ENCODE peak calls at places on chromosomes 6 and 20, in four cellular contexts. W is K562, Y is IMR-90, B is GM12878. A is an unnamed sample.

GRCh38 chr6:79030511-79030910 is 47.5 kb downstream of the PHIP start:
- DNase-seq in W (no peak), Y (peak), B (no peak), A (no peak)

GRCh38 chr6:11126876-11127275 is 15.4 kb upstream of the ERVFRD-1 start:
- DNase-seq in W (no peak), Y (peak), B (no peak), A (no peak)

GRCh38 chr6:28766426-28766825 is 157.4 kb downstream of the TRIM27 start:
- DNase-seq in W (no peak), Y (no peak), B (no peak), A (no peak)

GRCh38 chr20:50348118-50348517 is 157.5 kb downstream of the CEBPB start:
- DNase-seq in W (no peak), Y (no peak), B (no peak), A (no peak)

GRCh38 chr6:43739642-43740091 is 30.3 kb upstream of the VEGFA start:
- DNase-seq in W (peak), Y (no peak), B (no peak), A (no peak)

GRCh38 chr20:26163890-26164289 is 467.2 kb upstream of the ZNF337 start:
- DNase-seq in W (no peak), Y (peak), B (no peak), A (peak)

GRCh38 chr6:41818271-41819054 is 31.0 kb downstream of the TOMM6 start:
- DNase-seq in W (peak), Y (peak), B (no peak), A (peak)

GRCh38 chr20:19973920-19974620 is 43.1 kb upstream of the NAA20 start:
- DNase-seq in W (no peak), Y (peak), B (no peak), A (peak)

GRCh38 chr20:57851025-57851682 is 141.3 kb upstream of the PMEPA1 start:
- DNase-seq in W (no peak), Y (no peak), B (no peak), A (no peak)

GRCh38 chr20:20079102-20079784 is 26.9 kb downstream of the CFAP61 start:
- DNase-seq in W (no peak), Y (no peak), B (no peak), A (no peak)

DNA sequence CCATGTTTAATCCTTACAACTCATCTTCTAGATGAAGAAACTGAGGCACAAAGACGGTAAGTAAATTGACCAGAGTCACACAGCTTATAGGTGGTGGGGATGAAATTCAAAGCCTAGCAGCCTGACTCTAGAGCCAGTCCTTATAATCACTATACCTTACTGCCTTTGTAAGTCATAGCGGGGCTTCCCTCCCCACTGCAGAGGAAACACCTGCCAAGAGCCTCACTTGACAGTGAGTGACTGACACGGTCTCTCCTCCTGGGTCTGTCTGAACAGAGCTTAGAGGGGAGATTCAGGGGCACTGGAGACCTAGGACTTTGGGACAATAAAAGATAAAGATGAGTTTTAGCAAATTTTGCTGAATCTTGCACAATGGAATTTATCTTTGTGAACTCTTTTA is 12.8 kb downstream of the SUN5 start:
- DNase-seq in W (no peak), Y (no peak), B (no peak), A (no peak)
- H3K4me3 ChIP-seq in W (no peak), Y (no peak), B (no peak), A (no peak)

GRCh38 chr20:41329435-41330342 is 10.9 kb upstream of the LPIN3 start:
- DNase-seq in W (no peak), Y (peak), B (no peak), A (peak)
- TF ChIP-seq FOS in W (no peak), Y (peak), B (no peak), A (peak)

GRCh38 chr6:39228111-39228971 is 934 bp downstream of the KCNK5 start:
- DNase-seq in W (no peak), Y (no peak), B (no peak), A (no peak)

GRCh38 chr6:39233333-39233732 is 4.1 kb upstream of the KCNK5 start:
- DNase-seq in W (no peak), Y (no peak), B (no peak), A (no peak)

GRCh38 chr6:39231844-39232243 is 2.6 kb upstream of the KCNK5 start:
- DNase-seq in W (peak), Y (no peak), B (no peak), A (no peak)

GRCh38 chr6:39228992-39229767 is at the start of gene KCNK5:
- DNase-seq in W (peak), Y (peak), B (no peak), A (peak)

GRCh38 chr6:39231386-39231785 is 2.1 kb upstream of the KCNK5 start:
- DNase-seq in W (no peak), Y (no peak), B (no peak), A (no peak)
- H3K4me3 ChIP-seq in W (no peak), Y (no peak), B (no peak), A (no peak)

GRCh38 chr6:156825475-156825874 is 48.3 kb downstream of the ARID1B start:
- DNase-seq in W (no peak), Y (no peak), B (no peak), A (peak)

GRCh38 chr6:156826290-156826955 is 49.2 kb downstream of the ARID1B start:
- DNase-seq in W (no peak), Y (no peak), B (no peak), A (no peak)

GRCh38 chr6:156830126-156830525 is 52.9 kb downstream of the ARID1B start:
- DNase-seq in W (no peak), Y (no peak), B (no peak), A (no peak)

GRCh38 chr6:156827382-156827781 is 50.2 kb downstream of the ARID1B start:
- DNase-seq in W (no peak), Y (no peak), B (no peak), A (no peak)

DNA sequence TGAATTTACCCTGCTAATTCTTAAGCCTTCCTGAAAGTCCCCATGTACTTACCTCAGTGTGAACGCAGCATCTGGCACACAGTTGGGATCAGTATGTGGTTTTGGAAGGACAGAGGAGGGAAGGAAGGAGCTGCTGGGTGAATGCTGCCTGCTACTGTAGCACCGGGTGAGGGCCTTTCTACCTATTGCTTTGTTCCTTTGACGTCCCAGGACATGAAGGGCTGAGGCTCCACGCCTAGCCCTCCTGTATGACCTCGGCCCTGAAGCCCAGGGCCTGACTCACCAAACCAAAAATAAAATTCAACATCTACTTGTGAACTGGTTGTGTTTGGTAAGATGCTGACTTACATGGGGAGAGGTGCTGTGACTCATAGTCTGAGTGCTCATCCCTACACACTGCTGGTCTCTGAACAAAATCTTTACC is 51.1 kb downstream of the ARID1B start:
- DNase-seq in W (no peak), Y (peak), B (no peak), A (no peak)
- TF ChIP-seq FOS in W (no peak), Y (peak), B (no peak), A (no peak)

DNA sequence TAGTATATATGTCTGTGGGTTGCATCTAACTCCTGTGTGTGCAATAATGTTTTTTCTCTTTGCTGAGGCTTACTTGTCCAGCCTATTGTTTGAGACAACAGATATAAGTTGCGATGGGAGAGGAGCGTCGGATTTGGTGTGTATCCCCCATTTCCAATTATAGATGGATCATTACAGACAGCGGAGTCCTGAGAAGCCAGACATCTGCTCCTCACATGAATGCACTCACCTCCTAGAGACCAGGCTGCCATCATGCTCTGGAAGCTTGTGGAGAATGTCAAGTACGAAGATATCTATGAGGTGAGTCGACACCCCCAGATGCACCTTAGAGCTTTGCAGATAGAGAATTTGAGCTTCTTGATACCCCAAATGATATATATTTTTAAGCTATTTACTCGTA is at the start of gene TFAP2B:
- DNase-seq in W (no peak), Y (no peak), B (no peak), A (no peak)
- H3K4me3 ChIP-seq in W (no peak), Y (no peak), B (peak), A (no peak)

GRCh38 chr6:30206799-30207618 is 6.2 kb downstream of the TRIM26 start:
- DNase-seq in W (no peak), Y (peak), B (no peak), A (peak)
- TF ChIP-seq FOS in W (no peak), Y (no peak), B (no peak), A (no peak)

GRCh38 chr20:46512943-46513844 is at the start of gene ZNF334:
- DNase-seq in W (peak), Y (peak), B (no peak), A (no peak)
- H3K4me3 ChIP-seq in W (peak), Y (peak), B (peak), A (peak)

GRCh38 chr6:15888798-15889772 is 226.3 kb upstream of the DTNBP1 start:
- DNase-seq in W (no peak), Y (no peak), B (no peak), A (no peak)
- TF ChIP-seq FOS in W (no peak), Y (no peak), B (no peak), A (no peak)

DNA sequence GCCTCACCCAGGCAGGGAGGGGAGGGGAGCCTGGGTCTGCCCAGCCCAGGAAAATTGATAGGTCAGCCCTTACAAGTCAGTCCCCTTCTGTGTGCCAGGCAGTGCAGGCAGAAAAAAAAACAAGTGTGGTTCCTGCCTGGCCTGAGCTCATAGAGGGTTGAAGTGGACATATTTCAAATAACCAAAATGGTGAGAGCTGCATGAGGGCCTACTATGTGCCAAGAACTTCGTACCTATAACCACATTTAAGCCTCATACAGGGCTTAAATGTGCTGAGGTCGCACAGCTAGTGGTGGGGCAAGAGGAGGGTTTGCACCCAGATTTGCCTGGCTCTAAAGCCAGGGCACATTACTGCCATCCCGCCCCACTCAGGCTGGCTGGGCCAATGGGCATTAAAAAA is 6.9 kb upstream of the NOL4L start:
- DNase-seq in W (no peak), Y (no peak), B (no peak), A (no peak)
- H3K4me3 ChIP-seq in W (no peak), Y (no peak), B (no peak), A (no peak)